ENCODE peak calls at places on chromosomes 13 and 19, in nine cellular contexts. J is KG1; X is left colon; R is omental fat pad; L is RWPE2; U is activated CD4-positive, alpha-beta T cell treated with anti-CD3 and anti-CD28 coated beads for 24 hours; K is NCI-H69; I is mucosa of gallbladder; Z is DND-41. E is an unnamed sample.

GRCh38 chr19:15109768-15110417 is 2.7 kb downstream of the SYDE1 start:
- DNase-seq in J (no peak), X (no peak), R (no peak), L (no peak), U (no peak), K (peak; percentile 29), I (no peak), Z (no peak), E (no peak)

GRCh38 chr19:48509467-48510194 is 2.0 kb downstream of the LMTK3 start:
- DNase-seq in J (no peak), X (no peak), R (no peak), L (no peak), U (no peak), K (peak; percentile 53), I (no peak), Z (no peak), E (no peak)

GRCh38 chr13:25961294-25961693 is 90.5 kb downstream of the SHISA2 start:
- DNase-seq in J (no peak), X (no peak), R (no peak), L (no peak), U (no peak), K (no peak), I (no peak), Z (no peak), E (no peak)

GRCh38 chr19:28217064-28217463 is 995.9 kb downstream of the UQCRFS1 start:
- DNase-seq in J (no peak), X (no peak), R (no peak), L (no peak), U (no peak), K (no peak), I (no peak), Z (no peak), E (no peak)

GRCh38 chr19:29622191-29623070 is 16.3 kb downstream of the POP4 start:
- DNase-seq in J (no peak), X (no peak), R (no peak), L (no peak), U (no peak), K (no peak), I (no peak), Z (peak; percentile 17), E (no peak)

GRCh38 chr13:25295228-25295627 is 6.2 kb upstream of the NUP58 start:
- DNase-seq in J (no peak), X (no peak), R (no peak), L (no peak), U (no peak), K (no peak), I (no peak), Z (no peak), E (no peak)

GRCh38 chr13:33678906-33679657 is 138.9 kb upstream of the RFC3 start:
- DNase-seq in J (no peak), X (peak; percentile 62), R (peak; percentile 31), L (no peak), U (peak; percentile 65), K (no peak), I (peak; percentile 71), Z (no peak), E (no peak)

GRCh38 chr13:79451500-79451962 is 29.4 kb upstream of the NDFIP2 start:
- DNase-seq in J (peak; percentile 52), X (no peak), R (no peak), L (peak; percentile 67), U (peak; percentile 84), K (peak; percentile 2), I (peak; percentile 19), Z (peak; percentile 92), E (no peak)

GRCh38 chr19:45598267-45599011 is 3.6 kb downstream of the GPR4 start:
- DNase-seq in J (peak; percentile 1), X (no peak), R (no peak), L (no peak), U (no peak), K (peak; percentile 52), I (no peak), Z (no peak), E (no peak)

GRCh38 chr13:113315992-113316391 is 19.0 kb downstream of the LAMP1 start:
- DNase-seq in J (no peak), X (no peak), R (no peak), L (no peak), U (no peak), K (no peak), I (no peak), Z (no peak), E (no peak)